ENCODE peak calls at places on chromosome 4, in six cellular contexts. R is activated naive CD8-positive, alpha-beta T cell treated with anti-CD3 and anti-CD28 coated beads, Interleukin-2, amount 50 U/mL, for 24 hours; O is pancreas; B is A172; P is activated CD8-positive, alpha-beta memory T cell treated with anti-CD3 and anti-CD28 coated beads, Interleukin-2, amount 50 U/mL, for 48 hours; C is Ammon's horn. W is an unnamed sample.

GRCh38 chr4:148790691-148791090 is 348.5 kb upstream of the NR3C2 start:
- DNase-seq in R (no peak), C (no peak), B (peak), P (no peak), O (no peak), W (no peak)

GRCh38 chr4:160180206-160180605 is 1077.3 kb downstream of the RAPGEF2 start:
- DNase-seq in P (no peak), O (no peak), R (no peak), C (no peak), B (peak), W (no peak)

GRCh38 chr4:152063301-152064235 is 302.8 kb upstream of the GATB start:
- DNase-seq in C (no peak), R (no peak), O (no peak), B (peak), P (no peak), W (peak)

GRCh38 chr4:51895158-51895557 is 52.2 kb downstream of the DCUN1D4 start:
- DNase-seq in P (no peak), C (no peak), R (no peak), B (no peak), O (no peak), W (no peak)

GRCh38 chr4:173346074-173346473 is 11.9 kb upstream of the HMGB2 start:
- DNase-seq in C (no peak), O (no peak), P (no peak), R (no peak), B (peak), W (no peak)

GRCh38 chr4:95637047-95637600 is 88.4 kb upstream of the UNC5C start:
- DNase-seq in P (no peak), R (no peak), B (no peak), C (peak), O (no peak), W (no peak)

GRCh38 chr4:109701566-109702399 is 1.5 kb downstream of the CASP6 start:
- DNase-seq in O (no peak), R (no peak), C (no peak), B (no peak), P (no peak), W (no peak)

GRCh38 chr4:25862411-25863346 is at the start of gene SEL1L3:
- DNase-seq in B (no peak), P (peak), C (peak), R (peak), O (peak), W (peak)

GRCh38 chr4:105895609-105896460 is 564 bp downstream of the NPNT start:
- DNase-seq in P (peak), O (peak), C (no peak), R (peak), B (no peak), W (no peak)

GRCh38 chr4:24650849-24651248 is 66.5 kb upstream of the DHX15 start:
- DNase-seq in P (no peak), B (no peak), R (no peak), C (no peak), O (no peak), W (no peak)

GRCh38 chr4:80112236-80112635 is 39.2 kb upstream of the ANTXR2 start:
- DNase-seq in O (no peak), B (no peak), P (no peak), R (no peak), C (no peak), W (no peak)

GRCh38 chr4:153634737-153635353 is 49.2 kb upstream of the TLR2 start:
- DNase-seq in B (no peak), C (no peak), O (no peak), R (no peak), P (no peak), W (no peak)

GRCh38 chr4:7195546-7196282 is 3.4 kb downstream of the SORCS2 start:
- DNase-seq in R (no peak), O (no peak), P (no peak), B (no peak), C (peak), W (no peak)

GRCh38 chr4:48290146-48290772 is 20.6 kb upstream of the TEC start:
- DNase-seq in P (no peak), O (no peak), R (peak), C (no peak), B (peak), W (no peak)

GRCh38 chr4:17115546-17115945 is 217.1 kb upstream of the LDB2 start:
- DNase-seq in O (no peak), R (no peak), C (no peak), B (no peak), P (no peak), W (no peak)